ENCODE peak calls at places on chromosomes 4 and X, in four cellular contexts. H is A549, P is endothelial cell of umbilical vein, R is K562. B is an unnamed sample.

GRCh38 chrX:24100713-24101112 is 46.0 kb downstream of the EIF2S3 start:
- DNase-seq in H (no peak), P (peak), R (peak), B (peak)

GRCh38 chrX:154840856-154841255 is 6.4 kb upstream of the SMIM9 start:
- DNase-seq in H (peak), P (peak), R (peak), B (peak)

GRCh38 chr4:3251691-3252479 is 2.9 kb downstream of the MSANTD1 start:
- DNase-seq in H (no peak), P (no peak), R (no peak), B (no peak)

GRCh38 chrX:42102586-42103282 is 179.4 kb upstream of the CASK start:
- DNase-seq in H (no peak), P (no peak), R (no peak), B (no peak)

GRCh38 chr4:17493629-17494028 is 18.3 kb downstream of the QDPR start:
- DNase-seq in H (no peak), P (no peak), R (peak), B (no peak)

GRCh38 chr4:52750819-52751348 is 341 bp downstream of the ERVMER34-1 start:
- DNase-seq in H (peak), P (peak), R (no peak), B (no peak)

GRCh38 chrX:39283239-39283638 is 482.0 kb downstream of the MID1IP1 start:
- DNase-seq in H (no peak), P (no peak), R (no peak), B (no peak)

GRCh38 chrX:37825225-37825842 is 22.0 kb downstream of the DYNLT3 start:
- DNase-seq in H (peak), P (peak), R (peak), B (peak)

GRCh38 chr4:164926301-164926700 is 49.3 kb downstream of the APELA start:
- DNase-seq in H (no peak), P (no peak), R (no peak), B (no peak)

GRCh38 chr4:106201373-106201772 is 114.6 kb downstream of the TBCK start:
- DNase-seq in H (no peak), P (peak), R (no peak), B (peak)

GRCh38 chrX:40105016-40105790 is 7.4 kb upstream of the BCOR start:
- DNase-seq in H (peak), P (peak), R (no peak), B (peak)

GRCh38 chr4:7384003-7384928 is 50.5 kb downstream of the PSAPL1 start:
- DNase-seq in H (no peak), P (no peak), R (no peak), B (no peak)

GRCh38 chr4:123107444-123108252 is 185.3 kb upstream of the NUDT6 start:
- DNase-seq in H (no peak), P (no peak), R (no peak), B (no peak)

GRCh38 chrX:71533850-71534515 is 1.1 kb downstream of the OGT start:
- DNase-seq in H (peak), P (peak), R (peak), B (peak)

GRCh38 chr4:84324850-84325249 is 174.2 kb downstream of the NKX6-1 start:
- DNase-seq in H (no peak), P (no peak), R (no peak), B (no peak)

GRCh38 chr4:91485415-91485814 is 818.4 kb upstream of the GRID2 start:
- DNase-seq in H (no peak), P (no peak), R (no peak), B (no peak)

GRCh38 chrX:19602866-19603620 is 87.7 kb upstream of the MAP3K15 start:
- DNase-seq in H (peak), P (no peak), R (peak), B (no peak)

GRCh38 chr4:6869944-6870343 is 39.7 kb upstream of the TBC1D14 start:
- DNase-seq in H (no peak), P (no peak), R (no peak), B (no peak)

GRCh38 chrX:130253916-130254315 is 14.8 kb downstream of the ZNF280C start:
- DNase-seq in H (no peak), P (no peak), R (no peak), B (no peak)

GRCh38 chr4:13543091-13543581 is 1.2 kb downstream of the NKX3-2 start:
- DNase-seq in H (no peak), P (no peak), R (no peak), B (no peak)

GRCh38 chr4:122854444-122854843 is 27.8 kb downstream of the FGF2 start:
- DNase-seq in H (no peak), P (no peak), R (no peak), B (no peak)

GRCh38 chrX:41085883-41086626 is 810 bp downstream of the USP9X start:
- DNase-seq in H (peak), P (peak), R (no peak), B (peak)

GRCh38 chrX:12949927-12950656 is 24.8 kb upstream of the TMSB4X start:
- DNase-seq in H (no peak), P (peak), R (peak), B (peak)

GRCh38 chr4:81833596-81833995 is 361.9 kb upstream of the RASGEF1B start:
- DNase-seq in H (no peak), P (no peak), R (no peak), B (no peak)

GRCh38 chrX:33126469-33126868 is 84.9 kb downstream of the DMD start:
- DNase-seq in H (no peak), P (no peak), R (no peak), B (no peak)

GRCh38 chrX:68462653-68463052 is 29.4 kb upstream of the OPHN1 start:
- DNase-seq in H (no peak), P (peak), R (no peak), B (peak)

GRCh38 chr4:98293089-98293887 is 32.1 kb downstream of the RAP1GDS1 start:
- DNase-seq in H (no peak), P (no peak), R (no peak), B (no peak)

GRCh38 chr4:147772459-147772969 is 40.6 kb downstream of the ARHGAP10 start:
- DNase-seq in H (no peak), P (peak), R (no peak), B (no peak)

GRCh38 chrX:107775734-107776511 is at the start of gene TSC22D3:
- DNase-seq in H (peak), P (peak), R (peak), B (peak)

GRCh38 chr4:3452376-3452775 is 10.6 kb downstream of the HGFAC start:
- DNase-seq in H (no peak), P (no peak), R (peak), B (no peak)

GRCh38 chrX:16714504-16714903 is 2.0 kb upstream of the CTPS2 start:
- DNase-seq in H (no peak), P (no peak), R (no peak), B (no peak)

GRCh38 chrX:16712116-16712824 is at the start of gene CTPS2:
- DNase-seq in H (peak), P (peak), R (peak), B (peak)

GRCh38 chrX:16708016-16708415 is 4.5 kb downstream of the CTPS2 start:
- DNase-seq in H (no peak), P (no peak), R (no peak), B (no peak)

GRCh38 chrX:16712825-16713155 is 321 bp upstream of the CTPS2 start:
- DNase-seq in H (no peak), P (peak), R (no peak), B (no peak)

DNA sequence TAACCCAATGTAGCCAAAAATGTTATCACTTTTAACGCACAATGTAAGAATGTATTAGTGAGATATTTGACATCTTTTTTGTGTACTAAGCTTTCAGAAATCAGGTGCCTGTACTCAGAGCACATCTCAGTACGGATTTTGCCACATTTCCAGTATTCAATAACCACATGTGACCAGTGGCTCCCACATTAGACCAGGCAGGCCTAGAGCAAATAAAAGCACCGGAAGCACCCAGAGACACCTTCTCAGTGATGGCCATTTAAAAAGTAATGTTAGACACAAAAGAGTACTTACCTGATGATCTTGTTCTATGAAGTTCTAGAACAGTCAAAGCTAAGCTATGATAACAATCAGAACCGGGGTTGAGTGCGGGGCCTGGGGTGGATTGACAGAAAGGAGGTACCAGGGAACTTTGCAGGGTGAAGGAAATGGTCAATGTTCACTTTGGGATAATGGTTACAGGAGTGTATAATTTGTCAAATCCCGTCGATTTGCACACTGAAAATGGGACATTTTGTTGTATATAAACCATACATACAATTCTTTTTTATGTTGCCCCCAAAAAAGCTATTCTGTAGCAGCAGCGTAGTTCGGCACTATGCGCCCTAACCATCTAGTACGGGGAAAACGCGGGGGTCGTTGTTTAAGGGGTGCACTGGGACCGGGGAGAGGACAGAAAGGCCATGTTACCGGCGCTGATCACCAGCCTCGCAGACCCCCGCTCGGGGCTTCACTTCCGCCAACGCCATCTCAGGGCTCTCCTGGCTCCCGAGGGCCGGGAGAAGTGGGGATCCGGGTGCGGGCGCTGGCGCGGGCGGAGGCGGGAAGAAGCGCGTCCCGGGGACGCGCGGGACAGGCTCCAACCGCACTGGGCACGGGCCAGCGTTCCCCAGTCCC is 1.0 kb downstream of the CTPS2 start:
- DNase-seq in H (no peak), P (peak), R (peak), B (peak)
- TF ChIP-seq MYC in H (no peak), P (no peak), R (no peak), B (no peak)

GRCh38 chrX:111917591-111917990 is 41.6 kb downstream of the TRPC5OS start:
- DNase-seq in H (no peak), P (no peak), R (no peak), B (no peak)

GRCh38 chrX:111914398-111915092 is 38.6 kb downstream of the TRPC5OS start:
- DNase-seq in H (no peak), P (no peak), R (no peak), B (peak)
- H3K4me3 ChIP-seq in H (no peak), P (no peak), R (no peak), B (no peak)

DNA sequence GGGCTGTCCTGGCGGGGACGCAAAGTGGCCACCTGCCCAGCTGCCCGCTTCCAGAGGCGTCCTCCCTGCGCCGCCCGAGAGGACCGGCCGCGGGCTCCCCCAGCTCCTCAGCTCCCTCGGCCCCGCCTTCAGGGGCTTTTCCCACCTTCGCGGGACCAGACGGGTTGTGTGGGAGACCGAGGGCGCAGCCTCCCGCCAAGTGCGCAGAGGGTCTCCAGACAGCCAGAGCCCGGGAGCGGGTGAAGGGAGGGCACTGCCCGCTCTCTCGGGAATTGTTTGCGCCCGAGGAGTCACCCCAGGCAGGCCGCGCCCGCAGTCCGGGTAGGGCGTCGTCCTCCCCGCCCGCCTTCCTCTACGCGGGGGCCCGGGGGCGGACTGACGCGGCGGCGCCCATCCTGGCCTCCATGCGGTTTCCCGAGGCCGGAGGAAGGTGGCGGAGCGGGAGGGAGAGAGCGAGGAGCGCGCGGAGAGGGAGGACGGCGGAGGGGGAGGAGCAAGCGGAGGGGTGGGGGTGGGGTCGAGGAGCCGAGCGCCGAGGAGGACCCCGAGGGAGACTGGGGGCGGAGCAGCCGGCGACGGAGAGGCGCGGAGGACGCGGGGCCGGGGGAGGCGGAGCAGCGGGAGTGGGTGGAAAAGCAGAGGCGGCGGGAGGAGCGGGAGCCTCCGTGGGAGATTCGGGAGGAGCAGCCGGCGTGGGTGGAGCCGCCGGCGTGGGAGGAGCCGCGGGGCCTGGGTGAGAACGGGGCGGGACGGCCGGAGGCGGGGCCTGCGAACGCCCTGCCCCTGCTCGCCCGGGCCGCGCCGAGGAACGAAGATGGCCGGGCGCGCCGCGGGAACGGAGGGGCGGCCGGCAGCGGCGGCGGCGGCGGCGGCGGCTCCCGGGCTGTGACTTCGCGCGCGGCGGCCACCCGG is 47.6 kb downstream of the CLDN34 start:
- DNase-seq in H (peak), P (peak), R (peak), B (peak)
- TF ChIP-seq POLR2A in H (peak), P (no peak), R (no peak), B (no peak)

GRCh38 chr4:118816538-118817177 is 19.3 kb downstream of the SEC24D start:
- DNase-seq in H (no peak), P (peak), R (no peak), B (no peak)
- TF ChIP-seq MYC in H (no peak), P (no peak), R (no peak), B (no peak)

DNA sequence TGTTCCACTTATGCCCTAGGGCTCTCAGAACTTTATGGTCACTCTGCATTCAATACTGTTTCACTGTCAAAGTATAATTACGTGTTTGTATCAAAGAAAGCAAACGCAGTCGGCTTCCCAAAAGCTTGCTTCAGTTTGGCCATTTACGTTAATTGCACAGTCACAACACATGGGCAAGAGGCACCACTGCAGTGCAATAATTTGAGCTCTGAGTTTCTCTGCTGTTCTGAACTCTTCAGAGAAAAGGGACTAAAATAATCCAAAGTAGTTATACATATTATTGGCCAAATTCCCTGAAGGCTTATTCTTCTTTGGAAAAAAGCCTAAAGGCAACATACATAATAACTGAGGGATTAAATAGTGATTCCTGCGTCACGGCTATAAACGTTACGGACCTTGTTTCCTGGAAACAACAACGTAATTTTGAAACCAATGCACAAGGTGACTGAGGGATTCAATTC is 51.3 kb downstream of the RNF150 start:
- DNase-seq in H (no peak), P (no peak), R (no peak), B (no peak)
- H3K4me3 ChIP-seq in H (no peak), P (no peak), R (no peak), B (no peak)

GRCh38 chrX:110391086-110391485 is 32.4 kb downstream of the RTL9 start:
- DNase-seq in H (no peak), P (no peak), R (no peak), B (no peak)
- TF ChIP-seq POLR2A in H (no peak), P (no peak), R (no peak), B (no peak)

GRCh38 chr4:25401066-25401465 is 24.0 kb downstream of the ANAPC4 start:
- DNase-seq in H (peak), P (no peak), R (no peak), B (no peak)

GRCh38 chr4:25403699-25404098 is 26.6 kb downstream of the ANAPC4 start:
- DNase-seq in H (no peak), P (no peak), R (no peak), B (no peak)

GRCh38 chr4:25402521-25402920 is 25.5 kb downstream of the ANAPC4 start:
- DNase-seq in H (no peak), P (no peak), R (no peak), B (no peak)

GRCh38 chr4:25406081-25406692 is 29.1 kb downstream of the ANAPC4 start:
- DNase-seq in H (no peak), P (no peak), R (no peak), B (no peak)

GRCh38 chr4:25405453-25405852 is 28.4 kb downstream of the ANAPC4 start:
- DNase-seq in H (no peak), P (no peak), R (no peak), B (no peak)
- TF ChIP-seq MYC in H (no peak), P (no peak), R (no peak), B (no peak)

GRCh38 chr4:102761902-102762301 is 1.1 kb upstream of the MANBA start:
- DNase-seq in H (no peak), P (no peak), R (no peak), B (no peak)
- H3K4me3 ChIP-seq in H (no peak), P (no peak), R (no peak), B (no peak)

GRCh38 chr4:155758500-155759371 is at the start of gene GUCY1B1:
- DNase-seq in H (peak), P (peak), R (peak), B (no peak)
- TF ChIP-seq POLR2A in H (no peak), P (no peak), R (no peak), B (no peak)

B was measured in NB4.